ENCODE peak calls at places on chromosome 12, in five cellular contexts. U is cardiac fibroblast, F is transverse colon, V is uterus, R is fibroblast of the aortic adventitia. X is an unnamed sample.

GRCh38 chr12:77685906-77686305 is 144.8 kb upstream of the NAV3 start:
- DNase-seq in U (no peak), F (no peak), V (no peak), R (no peak), X (no peak)

GRCh38 chr12:78641837-78642423 is 222.6 kb upstream of the SYT1 start:
- DNase-seq in U (peak), F (no peak), V (no peak), R (peak), X (peak)

GRCh38 chr12:79535751-79536150 is 155.0 kb downstream of the PAWR start:
- DNase-seq in U (no peak), F (no peak), V (no peak), R (no peak), X (no peak)

GRCh38 chr12:76641961-76642360 is 82.4 kb upstream of the OSBPL8 start:
- DNase-seq in U (no peak), F (no peak), V (no peak), R (no peak), X (no peak)

GRCh38 chr12:89873745-89874144 is 165.1 kb upstream of the ATP2B1 start:
- DNase-seq in U (peak), F (no peak), V (no peak), R (peak), X (peak)

GRCh38 chr12:15602051-15602672 is 187.0 kb downstream of the EPS8 start:
- DNase-seq in U (peak), F (no peak), V (no peak), R (no peak), X (peak)

GRCh38 chr12:50402270-50403000 is 1.8 kb downstream of the LARP4 start:
- DNase-seq in U (peak), F (no peak), V (no peak), R (peak), X (peak)

GRCh38 chr12:26238341-26239126 is 43.2 kb downstream of the SSPN start:
- DNase-seq in U (no peak), F (no peak), V (no peak), R (peak), X (no peak)

GRCh38 chr12:38892090-38892786 is 13.2 kb downstream of the CPNE8 start:
- DNase-seq in U (peak), F (peak), V (no peak), R (peak), X (peak)
- TF ChIP-seq CTCF in U (no peak), F (no peak), V (no peak), R (no peak), X (no peak)

GRCh38 chr12:120224304-120225199 is 23.6 kb upstream of the RPLP0 start:
- DNase-seq in U (no peak), F (peak), V (no peak), R (peak), X (no peak)
- H3K4me3 ChIP-seq in U (no peak), F (peak), V (no peak), R (peak), X (no peak)

GRCh38 chr12:9066755-9067433 is 48.8 kb downstream of the A2M start:
- DNase-seq in U (no peak), F (no peak), V (no peak), R (no peak), X (peak)

GRCh38 chr12:9066183-9066623 is 49.5 kb downstream of the A2M start:
- DNase-seq in U (no peak), F (no peak), V (no peak), R (no peak), X (no peak)

GRCh38 chr12:9065607-9065856 is 50.2 kb downstream of the A2M start:
- DNase-seq in U (no peak), F (no peak), V (no peak), R (no peak), X (no peak)

GRCh38 chr12:9064815-9065606 is 50.7 kb downstream of the A2M start:
- DNase-seq in U (peak), F (peak), V (peak), R (peak), X (peak)

GRCh38 chr12:9064201-9064814 is 51.4 kb downstream of the A2M start:
- DNase-seq in U (peak), F (peak), V (peak), R (peak), X (peak)
- TF ChIP-seq CTCF in U (peak), F (peak), V (peak), R (peak), X (peak)

DNA sequence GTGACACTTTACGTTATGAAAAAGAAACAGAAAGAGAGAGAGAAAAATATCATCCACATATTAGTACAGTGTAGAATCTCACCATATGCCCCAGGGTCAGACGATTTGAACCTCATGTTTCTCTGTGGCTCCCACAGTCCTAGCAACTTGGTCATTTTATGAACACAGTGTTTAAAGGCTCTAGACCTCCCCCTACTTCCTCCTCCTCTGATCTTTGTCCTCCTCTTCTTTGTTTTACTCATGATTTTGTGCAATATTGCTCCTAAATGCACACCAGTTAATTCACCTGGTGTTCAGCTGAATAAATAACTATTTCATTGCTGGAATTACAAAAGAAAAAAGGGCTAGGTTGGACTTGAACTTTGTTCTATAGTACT is 18.2 kb downstream of the GLT1D1 start:
- DNase-seq in U (no peak), F (no peak), V (no peak), R (no peak), X (no peak)
- H3K4me3 ChIP-seq in U (no peak), F (no peak), V (no peak), R (no peak), X (no peak)

GRCh38 chr12:55738113-55739024 is 4.6 kb upstream of the GDF11 start:
- DNase-seq in U (peak), F (peak), V (peak), R (peak), X (peak)

GRCh38 chr12:55736076-55736475 is 6.8 kb upstream of the GDF11 start:
- DNase-seq in U (no peak), F (no peak), V (no peak), R (no peak), X (no peak)

GRCh38 chr12:55736780-55737580 is 5.9 kb upstream of the GDF11 start:
- DNase-seq in U (peak), F (peak), V (peak), R (peak), X (peak)

GRCh38 chr12:55739025-55739378 is 3.9 kb upstream of the GDF11 start:
- DNase-seq in U (no peak), F (no peak), V (no peak), R (no peak), X (no peak)

GRCh38 chr12:55737581-55738112 is 5.3 kb upstream of the GDF11 start:
- DNase-seq in U (no peak), F (no peak), V (no peak), R (no peak), X (no peak)
- TF ChIP-seq CTCF in U (no peak), F (no peak), V (no peak), R (no peak), X (no peak)

GRCh38 chr12:9349888-9350885 is 142.0 kb upstream of the PZP start:
- DNase-seq in U (no peak), F (no peak), V (no peak), R (no peak), X (peak)

GRCh38 chr12:9345163-9345562 is 137.0 kb upstream of the PZP start:
- DNase-seq in U (no peak), F (no peak), V (no peak), R (no peak), X (no peak)

GRCh38 chr12:9346866-9347327 is 138.7 kb upstream of the PZP start:
- DNase-seq in U (no peak), F (no peak), V (no peak), R (no peak), X (no peak)

GRCh38 chr12:9348906-9349518 is 140.8 kb upstream of the PZP start:
- DNase-seq in U (no peak), F (no peak), V (no peak), R (no peak), X (no peak)

GRCh38 chr12:9347328-9348127 is 139.3 kb upstream of the PZP start:
- DNase-seq in U (peak), F (no peak), V (no peak), R (peak), X (peak)
- H3K4me3 ChIP-seq in U (no peak), F (no peak), V (no peak), R (no peak), X (no peak)

GRCh38 chr12:127559349-127560040 is 707.5 kb upstream of the TMEM132C start:
- DNase-seq in U (peak), F (peak), V (no peak), R (peak), X (peak)
- TF ChIP-seq CTCF in U (peak), F (no peak), V (no peak), R (peak), X (peak)